ENCODE peak calls at places on chromosomes 2 and 18, in seven cellular contexts. F is AG10803, H is SK-N-SH, L is ovary, D is transverse colon, N is K562, K is IMR-90. I is an unnamed sample.

GRCh38 chr2:11121099-11121822 is 34.0 kb upstream of the SLC66A3 start:
- DNase-seq in N (no peak), F (peak), L (no peak), K (peak), D (no peak), H (no peak), I (peak)

GRCh38 chr2:64862623-64863022 is 126.6 kb upstream of the SLC1A4 start:
- DNase-seq in K (no peak), N (no peak), F (peak), D (no peak), H (no peak), L (no peak), I (no peak)

GRCh38 chr2:36006444-36006843 is 349.1 kb upstream of the CRIM1 start:
- DNase-seq in D (no peak), L (no peak), K (no peak), H (no peak), N (no peak), F (no peak), I (no peak)

GRCh38 chr2:235399895-235400294 is 93.9 kb upstream of the AGAP1 start:
- DNase-seq in K (no peak), D (no peak), N (no peak), F (no peak), H (no peak), L (no peak), I (no peak)

GRCh38 chr2:238728322-238729260 is 119.3 kb upstream of the TWIST2 start:
- DNase-seq in N (no peak), D (peak), F (peak), K (peak), H (peak), L (peak), I (peak)

GRCh38 chr2:1790996-1791395 is 46.7 kb upstream of the PXDN start:
- DNase-seq in K (no peak), H (no peak), L (no peak), F (peak), D (no peak), N (no peak), I (no peak)

GRCh38 chr2:62326735-62327134 is 130.8 kb downstream of the B3GNT2 start:
- DNase-seq in D (no peak), N (no peak), L (no peak), F (no peak), H (no peak), K (no peak), I (no peak)

GRCh38 chr18:21933931-21934765 is 193.6 kb downstream of the MIB1 start:
- DNase-seq in K (no peak), D (no peak), L (no peak), F (no peak), H (no peak), N (no peak), I (no peak)

GRCh38 chr2:149744845-149745244 is 157.3 kb upstream of the MMADHC start:
- DNase-seq in D (no peak), N (no peak), L (no peak), H (no peak), F (peak), K (peak), I (peak)

GRCh38 chr2:203565076-203565475 is 30.0 kb upstream of the RAPH1 start:
- DNase-seq in H (peak), N (no peak), L (no peak), D (no peak), F (peak), K (no peak), I (no peak)

GRCh38 chr2:67234443-67234842 is 162.7 kb upstream of the ETAA1 start:
- DNase-seq in H (no peak), D (no peak), K (peak), N (no peak), F (peak), L (peak), I (peak)

GRCh38 chr2:212528106-212528856 is 10.3 kb downstream of the ERBB4 start:
- DNase-seq in K (no peak), H (no peak), F (no peak), D (no peak), N (no peak), L (no peak), I (no peak)

GRCh38 chr2:118668431-118669424 is 178.7 kb downstream of the EN1 start:
- DNase-seq in D (no peak), L (no peak), N (no peak), H (no peak), F (peak), K (peak), I (peak)

GRCh38 chr18:27778441-27778840 is 398.5 kb downstream of the CDH2 start:
- DNase-seq in L (no peak), H (no peak), D (no peak), F (peak), N (no peak), K (peak), I (peak)

GRCh38 chr2:156345582-156345981 is 13.1 kb upstream of the NR4A2 start:
- DNase-seq in F (no peak), K (no peak), N (no peak), L (no peak), D (no peak), H (no peak), I (no peak)

GRCh38 chr18:56112013-56112749 is 524.2 kb upstream of the TCF4 start:
- DNase-seq in N (no peak), L (no peak), D (no peak), K (peak), F (no peak), H (no peak), I (peak)

GRCh38 chr2:68465081-68465916 is 1.8 kb downstream of the FBXO48 start:
- DNase-seq in L (no peak), K (peak), D (no peak), H (no peak), F (peak), N (no peak), I (peak)

GRCh38 chr2:70995227-70995729 is 605 bp upstream of the TEX261 start:
- DNase-seq in N (peak), L (no peak), D (peak), K (peak), F (peak), H (peak), I (peak)

GRCh38 chr2:17580319-17580715 is 39.8 kb downstream of the VSNL1 start:
- DNase-seq in L (no peak), N (no peak), H (no peak), K (no peak), D (no peak), F (no peak), I (no peak)

GRCh38 chr2:218186876-218187649 is 20.3 kb upstream of the CXCR1 start:
- DNase-seq in N (no peak), D (no peak), L (no peak), F (no peak), K (no peak), H (no peak), I (peak)

GRCh38 chr2:39686470-39686869 is 20.8 kb downstream of the TMEM178A start:
- DNase-seq in L (no peak), H (no peak), N (no peak), D (no peak), F (no peak), K (no peak), I (no peak)

GRCh38 chr2:158635961-158636601 is 159.0 kb upstream of the DAPL1 start:
- DNase-seq in K (no peak), H (no peak), L (no peak), F (no peak), D (no peak), N (no peak), I (peak)

GRCh38 chr18:59051470-59052165 is 88.1 kb upstream of the SEC11C start:
- DNase-seq in D (no peak), N (no peak), H (no peak), F (no peak), L (no peak), K (no peak), I (no peak)
- H3K4me3 ChIP-seq in D (no peak), N (no peak), H (no peak), F (no peak), L (no peak), K (no peak), I (no peak)

DNA sequence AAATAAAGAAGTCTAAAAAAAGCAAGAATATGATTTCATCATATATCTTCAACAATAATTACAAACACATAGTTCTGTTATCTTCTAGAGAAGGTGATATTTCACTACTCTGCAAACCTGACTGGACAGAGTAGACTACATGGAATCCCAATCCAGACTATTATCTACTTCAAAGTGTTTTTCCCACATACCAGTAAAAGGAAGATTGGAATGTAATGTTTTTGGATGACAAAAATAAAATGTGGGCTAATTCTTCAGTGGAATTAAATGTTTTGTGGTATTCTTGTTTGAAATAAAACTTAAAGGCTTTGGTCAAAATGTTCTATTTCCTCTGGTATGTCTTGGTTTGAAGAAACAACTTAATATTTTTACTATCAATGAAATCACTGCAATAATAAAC is 22.1 kb downstream of the COL5A2 start:
- DNase-seq in N (no peak), F (peak), H (no peak), D (no peak), K (peak), L (no peak), I (no peak)
- TF ChIP-seq CTCF in N (no peak), F (no peak), H (no peak), D (no peak), K (no peak), L (no peak), I (no peak)

GRCh38 chr2:98027535-98027934 is 31.8 kb upstream of the TMEM131 start:
- DNase-seq in N (no peak), D (no peak), L (no peak), H (no peak), F (no peak), K (no peak), I (no peak)

GRCh38 chr2:98026927-98027522 is 31.3 kb upstream of the TMEM131 start:
- DNase-seq in F (no peak), H (no peak), N (no peak), L (no peak), D (no peak), K (no peak), I (no peak)

GRCh38 chr2:98025481-98026037 is 29.8 kb upstream of the TMEM131 start:
- DNase-seq in D (no peak), N (no peak), F (no peak), K (no peak), L (no peak), H (no peak), I (no peak)

GRCh38 chr2:98027955-98028593 is 32.3 kb upstream of the TMEM131 start:
- DNase-seq in F (peak), N (no peak), L (no peak), K (peak), H (no peak), D (no peak), I (peak)

DNA sequence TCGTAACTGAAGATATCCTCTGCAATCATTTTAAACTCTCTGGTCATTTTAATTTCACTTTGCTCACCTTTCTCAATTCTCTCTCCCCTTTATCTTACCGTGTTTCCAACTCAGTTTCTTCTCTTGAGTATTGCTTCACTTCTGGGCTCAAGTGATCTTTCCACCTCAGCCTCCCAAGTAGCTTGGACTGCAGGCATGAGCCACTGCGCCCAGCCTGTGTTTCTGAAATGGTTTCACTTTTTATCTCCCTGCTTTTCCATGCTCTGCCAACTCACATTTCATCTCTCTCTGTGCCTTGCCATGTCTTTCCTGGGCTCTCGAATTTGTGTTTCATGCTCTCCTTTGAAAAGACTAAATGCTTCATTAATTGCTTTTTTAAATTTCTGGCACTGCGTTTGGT is 30.5 kb upstream of the TMEM131 start:
- DNase-seq in H (no peak), N (no peak), L (no peak), D (no peak), K (no peak), F (peak), I (peak)
- H3K4me3 ChIP-seq in H (peak), N (no peak), L (no peak), D (no peak), K (peak), F (no peak), I (no peak)

DNA sequence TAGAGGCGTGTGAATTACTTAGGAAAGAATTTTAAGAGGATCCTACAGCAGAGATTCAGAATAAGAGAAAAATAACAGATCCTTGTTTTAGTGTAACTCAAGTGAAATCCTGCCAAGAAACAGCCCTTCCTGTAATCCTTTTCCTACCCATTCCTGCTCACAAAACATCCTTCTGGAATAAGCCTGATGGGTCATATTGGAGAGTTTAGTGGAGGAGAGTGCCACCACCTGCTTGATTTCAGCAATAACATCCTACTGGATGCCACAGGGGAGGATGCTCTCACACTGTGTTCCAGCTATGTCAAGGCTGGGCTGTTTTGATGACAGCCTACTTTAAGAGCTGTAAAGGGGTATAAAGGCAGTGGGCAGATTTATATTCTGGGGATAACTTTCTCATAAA is 54.8 kb upstream of the CCDC178 start:
- DNase-seq in L (peak), K (peak), F (peak), N (peak), D (no peak), H (peak), I (peak)
- TF ChIP-seq CTCF in L (no peak), K (peak), F (no peak), N (peak), D (no peak), H (peak), I (peak)

DNA sequence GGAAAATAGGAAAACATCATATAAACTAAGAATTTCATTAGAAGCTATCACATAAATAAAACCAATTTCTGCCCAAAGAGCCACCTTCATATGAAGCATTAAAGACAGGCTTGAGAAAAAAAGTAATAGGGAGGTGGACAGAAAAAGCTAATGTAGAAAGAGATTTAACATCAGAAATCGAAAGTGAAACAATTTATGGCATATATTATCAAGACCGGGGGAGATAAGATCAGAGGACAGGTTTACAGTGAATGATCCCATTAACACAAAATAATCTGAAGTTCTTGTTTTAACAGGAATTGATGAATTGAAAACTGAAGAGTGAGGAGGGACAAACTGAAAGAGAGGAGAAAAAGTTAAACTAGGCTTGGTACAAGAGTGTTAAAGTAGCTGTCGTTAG is 786.3 kb upstream of the FSHR start:
- DNase-seq in H (no peak), N (no peak), F (no peak), L (no peak), D (no peak), K (no peak), I (no peak)
- H3K4me3 ChIP-seq in H (peak), N (no peak), F (no peak), L (no peak), D (no peak), K (no peak), I (no peak)

DNA sequence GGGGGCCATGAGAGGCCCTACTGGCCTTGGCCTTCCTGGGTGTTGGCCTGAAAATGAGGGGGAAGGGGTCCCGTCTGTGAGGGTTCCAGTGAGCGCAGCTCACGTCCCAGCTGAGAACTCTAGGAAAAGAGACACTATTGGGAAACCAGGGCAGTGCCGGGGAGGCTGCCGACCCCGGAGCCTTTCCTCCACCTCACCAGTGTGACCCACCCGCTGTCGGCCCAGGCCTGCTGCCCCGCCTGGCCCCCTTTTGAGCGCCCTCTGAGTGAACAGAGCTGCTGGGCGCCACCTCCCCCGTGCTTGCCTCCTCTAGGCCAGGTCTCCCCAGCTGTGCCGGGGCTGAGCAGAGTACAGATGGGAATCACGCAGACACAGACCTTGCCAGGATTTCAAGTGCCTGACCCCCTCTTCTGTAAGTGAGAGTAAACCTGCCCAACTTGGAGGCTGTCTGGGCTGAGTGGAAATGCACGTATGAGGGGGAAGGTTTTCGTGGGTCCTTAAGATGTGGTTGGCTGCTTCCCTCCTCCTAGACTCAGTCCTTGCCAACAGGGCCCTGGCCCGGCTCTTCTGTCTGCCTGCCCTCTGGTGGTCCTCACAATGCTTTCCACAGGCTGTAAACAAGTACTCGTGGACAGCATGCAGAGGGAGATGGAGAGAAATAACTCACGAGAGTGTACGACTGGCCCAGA is 17.3 kb upstream of the ARHGEF4 start:
- DNase-seq in F (no peak), L (no peak), H (no peak), K (no peak), N (no peak), D (no peak), I (no peak)
- TF ChIP-seq CTCF in F (no peak), L (no peak), H (no peak), K (no peak), N (no peak), D (no peak), I (peak)

GRCh38 chr2:128734521-128735295 is 416.0 kb upstream of the HS6ST1 start:
- DNase-seq in L (no peak), D (no peak), K (peak), H (peak), F (no peak), N (no peak), I (peak)
- H3K4me3 ChIP-seq in L (no peak), D (no peak), K (no peak), H (no peak), F (no peak), N (no peak), I (no peak)

I was measured in choroid plexus epithelial cell.